ENCODE peak calls at places on chromosomes 3 and 15, in nine cellular contexts. Y, U, Q, B, C, P, X, J and S are unnamed samples.

GRCh38 chr15:33654859-33655258 is 313.4 kb upstream of the CHRM5 start:
- DNase-seq in Y (no peak), U (no peak), Q (no peak), B (no peak), C (peak), P (no peak), X (no peak), J (no peak), S (no peak)

GRCh38 chr3:195070321-195070720 is 200.6 kb downstream of the XXYLT1 start:
- DNase-seq in Y (no peak), U (no peak), Q (no peak), B (no peak), C (no peak), P (no peak), X (no peak), J (no peak), S (no peak)

GRCh38 chr3:195240939-195241338 is 30.0 kb downstream of the XXYLT1 start:
- DNase-seq in Y (no peak), U (no peak), Q (no peak), B (no peak), C (no peak), P (no peak), X (no peak), J (no peak), S (no peak)

GRCh38 chr3:141058996-141059395 is 7.8 kb downstream of the SPSB4 start:
- DNase-seq in Y (no peak), U (no peak), Q (no peak), B (no peak), C (no peak), P (no peak), X (no peak), J (no peak), S (no peak)

GRCh38 chr3:46524008-46524407 is 26.2 kb downstream of the RTP3 start:
- DNase-seq in Y (no peak), U (no peak), Q (no peak), B (no peak), C (no peak), P (no peak), X (no peak), J (no peak), S (no peak)

GRCh38 chr15:97706059-97706458 is 254.4 kb upstream of the ARRDC4 start:
- DNase-seq in Y (no peak), U (no peak), Q (no peak), B (no peak), C (no peak), P (no peak), X (no peak), J (no peak), S (no peak)

GRCh38 chr15:34853001-34853758 is 57.8 kb upstream of the ACTC1 start:
- DNase-seq in Y (no peak), U (no peak), Q (no peak), B (no peak), C (peak), P (no peak), X (no peak), J (peak), S (no peak)

GRCh38 chr3:103077910-103078309 is 643.1 kb downstream of the ZPLD1 start:
- DNase-seq in Y (no peak), U (no peak), Q (no peak), B (no peak), C (no peak), P (no peak), X (no peak), J (no peak), S (no peak)

GRCh38 chr15:88742161-88742560 is 61.1 kb upstream of the ACAN start:
- DNase-seq in Y (no peak), U (no peak), Q (no peak), B (no peak), C (no peak), P (no peak), X (no peak), J (no peak), S (no peak)

GRCh38 chr15:33026614-33027013 is 167.9 kb downstream of the FMN1 start:
- DNase-seq in Y (no peak), U (no peak), Q (no peak), B (no peak), C (no peak), P (no peak), X (no peak), J (no peak), S (no peak)

GRCh38 chr3:10351013-10351735 is 30.3 kb upstream of the SEC13 start:
- DNase-seq in Y (no peak), U (no peak), Q (no peak), B (peak), C (no peak), P (no peak), X (no peak), J (peak), S (no peak)

GRCh38 chr3:128287161-128287560 is 133.9 kb downstream of the EEFSEC start:
- DNase-seq in Y (no peak), U (no peak), Q (no peak), B (no peak), C (no peak), P (no peak), X (no peak), J (no peak), S (no peak)

GRCh38 chr3:196506687-196507086 is 3.1 kb upstream of the RNF168 start:
- DNase-seq in Y (no peak), U (no peak), Q (no peak), B (no peak), C (no peak), P (no peak), X (no peak), J (no peak), S (no peak)

GRCh38 chr3:119600732-119601131 is 3.0 kb downstream of the PLA1A start:
- DNase-seq in Y (peak), U (no peak), Q (no peak), B (no peak), C (no peak), P (no peak), X (peak), J (peak), S (no peak)

GRCh38 chr3:46849098-46849631 is 14.1 kb downstream of the MYL3 start:
- DNase-seq in Y (peak), U (no peak), Q (no peak), B (no peak), C (no peak), P (no peak), X (no peak), J (no peak), S (no peak)

GRCh38 chr15:69576948-69577351 is 124.3 kb downstream of the RPLP1 start:
- DNase-seq in Y (no peak), U (no peak), Q (no peak), B (no peak), C (no peak), P (no peak), X (no peak), J (no peak), S (no peak)

GRCh38 chr3:149790698-149791097 is 1.7 kb downstream of the ANKUB1 start:
- DNase-seq in Y (no peak), U (no peak), Q (no peak), B (no peak), C (no peak), P (no peak), X (no peak), J (no peak), S (no peak)

GRCh38 chr15:53115563-53115962 is 325.4 kb upstream of the ONECUT1 start:
- DNase-seq in Y (no peak), U (no peak), Q (no peak), B (no peak), C (no peak), P (no peak), X (no peak), J (no peak), S (no peak)

GRCh38 chr3:157116017-157116416 is 43.9 kb downstream of the CCNL1 start:
- DNase-seq in Y (no peak), U (no peak), Q (no peak), B (no peak), C (no peak), P (no peak), X (no peak), J (no peak), S (no peak)

GRCh38 chr3:122754867-122755835 is 38.5 kb downstream of the HSPBAP1 start:
- DNase-seq in Y (no peak), U (no peak), Q (no peak), B (no peak), C (peak), P (no peak), X (peak), J (peak), S (peak)

GRCh38 chr15:98887976-98888375 is 119.6 kb downstream of the PGPEP1L start:
- DNase-seq in Y (no peak), U (no peak), Q (no peak), B (no peak), C (no peak), P (no peak), X (no peak), J (no peak), S (no peak)

GRCh38 chr15:62782100-62782791 is 260.3 kb upstream of the TPM1 start:
- DNase-seq in Y (no peak), U (peak), Q (no peak), B (no peak), C (peak), P (peak), X (peak), J (peak), S (no peak)

GRCh38 chr3:37028329-37028728 is 35.0 kb downstream of the MLH1 start:
- DNase-seq in Y (no peak), U (no peak), Q (no peak), B (no peak), C (no peak), P (no peak), X (no peak), J (no peak), S (no peak)

GRCh38 chr3:186824430-186825139 is 17.9 kb upstream of the ADIPOQ start:
- DNase-seq in Y (no peak), U (no peak), Q (no peak), B (no peak), C (no peak), P (no peak), X (no peak), J (no peak), S (no peak)

GRCh38 chr15:39846108-39846507 is 63.5 kb upstream of the FSIP1 start:
- DNase-seq in Y (no peak), U (no peak), Q (no peak), B (no peak), C (no peak), P (no peak), X (no peak), J (no peak), S (no peak)

GRCh38 chr3:134666466-134666865 is 15.6 kb upstream of the KY start:
- DNase-seq in Y (no peak), U (no peak), Q (no peak), B (no peak), C (peak), P (no peak), X (no peak), J (peak), S (no peak)